ENCODE peak calls at places on chromosomes 13 and 19, in four cellular contexts. I is A172; J is WERI-Rb-1; V is stimulated activated CD4-positive, alpha-beta T cell treated with anti-CD3 and anti-CD28 coated beads, Interleukin-15, amount 100 ng/mL, for 24 hours. R is an unnamed sample.

GRCh38 chr19:53131085-53131484 is 1.6 kb downstream of the ZNF415 start:
- DNase-seq in I (no peak), J (no peak), V (no peak), R (no peak)

GRCh38 chr13:81140675-81141074 is 799.7 kb upstream of the SPRY2 start:
- DNase-seq in I (no peak), J (no peak), V (no peak), R (no peak)

GRCh38 chr13:98411617-98412310 is 165.1 kb downstream of the STK24 start:
- DNase-seq in I (no peak), J (no peak), V (peak), R (no peak)

GRCh38 chr19:16702123-16702522 is 17.5 kb upstream of the NWD1 start:
- DNase-seq in I (peak), J (no peak), V (no peak), R (no peak)

GRCh38 chr19:37763488-37763887 is 15.9 kb downstream of the ZNF573 start:
- DNase-seq in I (peak), J (no peak), V (no peak), R (peak)

GRCh38 chr19:51119089-51119488 is 5.6 kb upstream of the SIGLEC9 start:
- DNase-seq in I (no peak), J (no peak), V (no peak), R (peak)

GRCh38 chr19:41144403-41144802 is 30.2 kb downstream of the CYP2F1 start:
- DNase-seq in I (peak), J (peak), V (peak), R (peak)

GRCh38 chr19:7482584-7483439 is 6.0 kb downstream of the PEX11G start:
- DNase-seq in I (no peak), J (no peak), V (no peak), R (peak)

GRCh38 chr19:33430674-33431277 is 57.3 kb downstream of the CEBPG start:
- DNase-seq in I (peak), J (peak), V (peak), R (peak)

GRCh38 chr13:76856141-76856571 is 30.0 kb downstream of the KCTD12 start:
- DNase-seq in I (peak), J (no peak), V (no peak), R (peak)

GRCh38 chr13:92739306-92739818 is 487.2 kb upstream of the GPC6 start:
- DNase-seq in I (no peak), J (no peak), V (no peak), R (no peak)

GRCh38 chr19:7638802-7639465 is 2.0 kb downstream of the STXBP2 start:
- DNase-seq in I (no peak), J (peak), V (no peak), R (no peak)

GRCh38 chr13:94800423-94800822 is 88.1 kb upstream of the SOX21 start:
- DNase-seq in I (no peak), J (no peak), V (no peak), R (no peak)

GRCh38 chr13:52925221-52925620 is 76.8 kb upstream of the PCDH8 start:
- DNase-seq in I (no peak), J (no peak), V (no peak), R (no peak)

R was measured in PC-3.